ENCODE peak calls at places on chromosomes 6 and 20, in nine cellular contexts. J is tibial artery; L is stomach; P is adrenal gland; E is lower lobe of right lung; A is endodermal cell; F is heart right ventricle; X is CD4-positive, CD25-positive, alpha-beta regulatory T cell; W is HepG2. Y is an unnamed sample. For H3K36me3, the result is how much of the 10 kb centered on the place peaks cover.

GRCh38 chr6:87759491-87760010 is 57.5 kb upstream of the AKIRIN2 start:
- DNase-seq in J (no peak), L (no peak), P (no peak), E (no peak), A (no peak), F (no peak), X (no peak), W (no peak), Y (no peak)

GRCh38 chr6:84788689-84789088 is 24.3 kb upstream of the TBX18 start:
- DNase-seq in J (no peak), L (no peak), P (no peak), E (no peak), A (no peak), F (no peak), X (no peak), W (no peak), Y (no peak)

GRCh38 chr20:36384022-36384619 is 78.0 kb downstream of the DLGAP4 start:
- DNase-seq in J (no peak), L (no peak), P (no peak), E (no peak), A (peak), F (no peak), X (peak), W (peak), Y (peak)

GRCh38 chr20:9068232-9068781 is 580 bp upstream of the PLCB4 start:
- DNase-seq in J (peak), L (peak), P (peak), E (no peak), A (peak), F (peak), X (no peak), W (no peak), Y (peak)

GRCh38 chr6:138387577-138388368 is 10.1 kb downstream of the SMIM28 start:
- DNase-seq in J (no peak), L (no peak), P (no peak), E (no peak), A (no peak), F (no peak), X (no peak), W (peak), Y (no peak)

GRCh38 chr20:41135187-41135887 is 2.0 kb upstream of the PLCG1 start:
- DNase-seq in J (peak), L (peak), P (peak), E (peak), A (peak), F (peak), X (peak), W (peak), Y (peak)

GRCh38 chr6:169312658-169313346 is 59.2 kb upstream of the THBS2 start:
- DNase-seq in J (no peak), L (no peak), P (no peak), E (no peak), A (no peak), F (no peak), X (no peak), W (peak), Y (no peak)

GRCh38 chr6:115819506-115819905 is 241.2 kb downstream of the FRK start:
- DNase-seq in J (no peak), L (no peak), P (no peak), E (no peak), A (no peak), F (no peak), X (no peak), W (no peak), Y (no peak)

GRCh38 chr6:107823047-107823557 is 1.0 kb downstream of the SCML4 start:
- DNase-seq in J (no peak), L (no peak), P (no peak), E (no peak), A (no peak), F (no peak), X (peak), W (no peak), Y (no peak)

GRCh38 chr6:150241751-150242150 is 98.9 kb downstream of the PPP1R14C start:
- DNase-seq in J (no peak), L (no peak), P (no peak), E (no peak), A (no peak), F (no peak), X (no peak), W (no peak), Y (no peak)

GRCh38 chr6:133896344-133896721 is 7.4 kb downstream of the TCF21 start:
- DNase-seq in J (no peak), L (no peak), P (no peak), E (no peak), A (no peak), F (no peak), X (no peak), W (peak), Y (no peak)

GRCh38 chr20:3168079-3168828 is 5.1 kb downstream of the LZTS3 start:
- DNase-seq in J (peak), L (peak), P (no peak), E (peak), A (peak), F (peak), X (no peak), W (peak), Y (peak)

GRCh38 chr6:25302677-25303128 is 23.5 kb downstream of the CARMIL1 start:
- DNase-seq in J (no peak), L (no peak), P (no peak), E (no peak), A (no peak), F (no peak), X (no peak), W (no peak), Y (no peak)

GRCh38 chr6:130473886-130474285 is 108.1 kb downstream of the TMEM200A start:
- DNase-seq in J (no peak), L (no peak), P (no peak), E (no peak), A (no peak), F (no peak), X (no peak), W (no peak), Y (no peak)

GRCh38 chr6:25630508-25631229 is 21.3 kb upstream of the SCGN start:
- DNase-seq in J (no peak), L (no peak), P (no peak), E (no peak), A (no peak), F (no peak), X (no peak), W (no peak), Y (no peak)

GRCh38 chr6:20797597-20797996 is 263.3 kb downstream of the CDKAL1 start:
- DNase-seq in J (no peak), L (no peak), P (no peak), E (no peak), A (no peak), F (no peak), X (no peak), W (no peak), Y (no peak)

GRCh38 chr20:13430346-13431002 is 208.3 kb downstream of the TASP1 start:
- DNase-seq in J (no peak), L (no peak), P (no peak), E (no peak), A (no peak), F (no peak), X (peak), W (peak), Y (no peak)

GRCh38 chr6:168577496-168577895 is 136.5 kb downstream of the SMOC2 start:
- DNase-seq in J (peak), L (no peak), P (no peak), E (no peak), A (peak), F (no peak), X (no peak), W (no peak), Y (no peak)

GRCh38 chr6:21037453-21037852 is 503.2 kb downstream of the CDKAL1 start:
- DNase-seq in J (no peak), L (no peak), P (no peak), E (no peak), A (no peak), F (no peak), X (no peak), W (no peak), Y (no peak)

GRCh38 chr6:32457054-32457453 is 17.4 kb downstream of the HLA-DRA start:
- DNase-seq in J (no peak), L (no peak), P (no peak), E (no peak), A (no peak), F (no peak), X (no peak), W (no peak), Y (no peak)

GRCh38 chr20:45128066-45128465 is 3.8 kb upstream of the WFDC12 start:
- DNase-seq in J (no peak), L (no peak), P (no peak), E (no peak), A (no peak), F (no peak), X (no peak), W (no peak), Y (no peak)

GRCh38 chr20:25207960-25208534 is 12.5 kb downstream of the ENTPD6 start:
- DNase-seq in J (no peak), L (peak), P (peak), E (no peak), A (no peak), F (no peak), X (no peak), W (no peak), Y (no peak)

GRCh38 chr20:21436186-21436585 is 38.9 kb upstream of the NKX2-4 start:
- DNase-seq in J (no peak), L (no peak), P (no peak), E (no peak), A (no peak), F (no peak), X (no peak), W (peak), Y (no peak)

GRCh38 chr6:47146426-47147174 is 104.5 kb upstream of the ADGRF1 start:
- DNase-seq in J (no peak), L (no peak), P (no peak), E (no peak), A (peak), F (no peak), X (no peak), W (no peak), Y (no peak)

GRCh38 chr6:26270903-26271639 is 93.9 kb upstream of the BTN3A2 start:
- DNase-seq in J (peak), L (peak), P (peak), E (peak), A (peak), F (peak), X (peak), W (no peak), Y (peak)

GRCh38 chr6:31587791-31588777 is 2.0 kb downstream of the LST1 start:
- DNase-seq in J (no peak), L (no peak), P (no peak), E (no peak), A (no peak), F (no peak), X (peak), W (no peak), Y (peak)

GRCh38 chr6:21185849-21186478 is 407.6 kb upstream of the SOX4 start:
- DNase-seq in J (no peak), L (no peak), P (no peak), E (no peak), A (peak), F (no peak), X (no peak), W (no peak), Y (peak)

GRCh38 chr6:150004101-150004782 is 21.1 kb downstream of the RAET1L start:
- DNase-seq in J (peak), L (no peak), P (no peak), E (no peak), A (no peak), F (no peak), X (peak), W (no peak), Y (no peak)

GRCh38 chr6:45737331-45738056 is 278.2 kb downstream of the CLIC5 start:
- DNase-seq in J (no peak), L (no peak), P (no peak), E (no peak), A (no peak), F (no peak), X (peak), W (no peak), Y (no peak)

GRCh38 chr6:37317312-37318038 is 36.3 kb upstream of the RNF8 start:
- DNase-seq in J (no peak), L (no peak), P (no peak), E (no peak), A (no peak), F (no peak), X (no peak), W (no peak), Y (no peak)
- H3K36me3 ChIP-seq in J (half or more), L (half or more), P (under half), E (half or more), A (half or more), F (under half), X (half or more), W (half or more), Y (under half)

DNA sequence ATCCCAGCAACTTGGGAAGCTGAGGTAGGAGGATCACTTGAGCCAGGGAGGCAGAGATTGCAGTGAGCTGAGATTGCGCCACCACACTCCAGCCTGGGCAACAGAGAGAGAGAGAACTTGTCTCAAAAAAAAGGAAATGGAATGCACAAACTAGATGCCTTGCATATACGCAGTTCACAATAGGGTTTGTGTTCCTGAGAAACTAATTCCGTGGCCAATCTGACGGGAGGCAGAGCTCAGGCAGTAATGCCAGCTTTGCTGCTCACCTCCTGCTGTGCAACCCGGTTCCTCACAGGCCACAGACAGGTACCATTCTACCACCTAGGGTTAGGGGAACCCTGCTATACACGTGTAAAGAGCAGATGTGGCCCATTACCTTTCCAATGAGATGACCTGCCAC is 1.4 kb downstream of the CDK5RAP1 start:
- DNase-seq in J (no peak), L (no peak), P (no peak), E (peak), A (no peak), F (no peak), X (no peak), W (peak), Y (no peak)
- H3K4me3 ChIP-seq in J (peak), L (peak), P (no peak), E (peak), A (peak), F (peak), X (peak), W (peak), Y (no peak)

DNA sequence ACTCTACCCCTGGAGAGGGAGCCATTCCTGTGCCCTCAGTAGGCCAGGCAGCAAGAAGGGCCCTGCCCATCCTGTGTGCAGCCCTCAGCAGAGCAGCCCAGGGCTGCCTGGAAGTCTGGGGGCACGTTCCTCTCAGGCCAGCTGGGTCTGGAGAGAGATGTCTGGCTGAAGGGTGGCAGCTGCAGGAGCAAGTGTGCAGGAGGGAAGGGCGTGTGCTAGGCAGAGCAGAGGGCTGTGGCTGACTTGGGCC is 62.7 kb downstream of the NOL4L start:
- DNase-seq in J (no peak), L (no peak), P (no peak), E (peak), A (peak), F (no peak), X (peak), W (no peak), Y (no peak)
- H3K36me3 ChIP-seq in J (under half), L (under half), P (under half), E (under half), A (under half), F (under half), X (under half), W (under half), Y (under half)

DNA sequence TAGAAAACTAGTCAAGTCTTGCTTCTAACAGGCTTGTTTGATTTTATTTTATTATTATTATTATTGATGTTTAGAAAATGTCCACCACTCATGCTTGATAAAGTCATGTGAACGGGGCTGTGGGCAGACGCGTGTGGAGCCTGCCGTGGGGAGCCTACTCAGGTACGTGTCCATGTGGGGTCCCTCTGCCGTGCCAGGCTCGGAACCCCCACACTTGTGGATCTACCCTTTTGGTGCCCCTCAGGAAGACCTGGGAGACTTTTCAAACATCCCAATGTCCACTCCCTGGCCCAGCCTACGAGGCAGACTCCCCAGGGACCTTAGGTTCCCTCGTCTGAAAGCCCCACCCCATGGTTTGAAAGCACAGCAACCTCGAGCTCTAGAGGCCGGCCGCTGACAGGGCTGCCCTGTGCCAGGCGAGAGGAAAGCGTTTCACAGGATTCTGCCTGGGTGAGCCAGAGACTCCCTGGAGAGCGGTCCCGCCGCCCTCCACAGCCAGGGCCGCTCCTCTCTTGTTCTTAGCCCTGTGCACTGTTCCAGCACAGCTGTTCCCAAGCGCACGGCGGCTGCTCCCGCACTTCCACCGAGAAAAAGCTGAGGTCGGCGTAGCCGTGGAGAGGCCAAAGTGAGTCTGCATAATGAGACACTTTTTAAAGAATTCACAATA is 249.7 kb downstream of the TTLL2 start:
- DNase-seq in J (peak), L (no peak), P (no peak), E (no peak), A (peak), F (peak), X (no peak), W (no peak), Y (peak)
- H3K4me3 ChIP-seq in J (peak), L (no peak), P (no peak), E (no peak), A (no peak), F (peak), X (no peak), W (no peak), Y (no peak)

GRCh38 chr20:58008866-58009265 is 219.6 kb downstream of the ANKRD60 start:
- DNase-seq in J (no peak), L (no peak), P (no peak), E (no peak), A (no peak), F (no peak), X (no peak), W (no peak), Y (no peak)
- H3K36me3 ChIP-seq in J (under half), L (under half), P (under half), E (under half), A (under half), F (under half), X (under half), W (under half), Y (under half)